ENCODE peak calls at places on chromosomes 11 and 22, in seven cellular contexts. Q, J, U, H, W, I and G are unnamed samples.
A peak's percentile ranks its signal among the peaks of the same experiment; 100 is the strongest.

GRCh38 chr11:61281581-61282250 is 13.4 kb downstream of the VWCE start:
- DNase-seq in H (peak; percentile 92), W (no peak), U (no peak), Q (peak; percentile 65), J (no peak), I (peak; percentile 15), G (no peak)

GRCh38 chr11:14232652-14233051 is 126.3 kb downstream of the RRAS2 start:
- DNase-seq in Q (peak; percentile 41), W (no peak), J (no peak), I (no peak), U (no peak), H (peak; percentile 36), G (no peak)

GRCh38 chr11:27858901-27859300 is 158.6 kb upstream of the BDNF start:
- DNase-seq in I (no peak), H (no peak), J (no peak), Q (no peak), U (no peak), W (no peak), G (no peak)

GRCh38 chr11:26537341-26537740 is 34.7 kb downstream of the MUC15 start:
- DNase-seq in H (no peak), Q (no peak), W (no peak), U (no peak), I (no peak), J (no peak), G (no peak)

GRCh38 chr22:44209343-44209742 is 28.6 kb downstream of the PARVG start:
- DNase-seq in J (no peak), W (no peak), U (no peak), I (no peak), H (no peak), Q (no peak), G (no peak)

GRCh38 chr11:109197656-109198055 is 224.3 kb upstream of the C11orf87 start:
- DNase-seq in U (no peak), J (no peak), W (no peak), I (no peak), Q (no peak), H (no peak), G (no peak)

GRCh38 chr11:74611369-74611861 is 19.0 kb downstream of the POLD3 start:
- DNase-seq in I (no peak), W (no peak), J (no peak), H (no peak), Q (peak; percentile 18), U (no peak), G (no peak)

GRCh38 chr11:98955551-98955950 is 65.2 kb upstream of the CNTN5 start:
- DNase-seq in Q (no peak), J (no peak), U (no peak), W (no peak), H (no peak), I (no peak), G (no peak)

GRCh38 chr22:20298110-20298802 is 21.6 kb downstream of the DGCR6L start:
- DNase-seq in Q (no peak), H (peak; percentile 82), U (no peak), W (no peak), J (no peak), I (no peak), G (no peak)

GRCh38 chr11:34449013-34449412 is 10.3 kb downstream of the CAT start:
- DNase-seq in Q (no peak), W (no peak), J (no peak), H (no peak), I (no peak), U (no peak), G (no peak)

GRCh38 chr11:64358907-64359711 is at the start of gene RPS6KA4:
- DNase-seq in U (peak; percentile 82), H (peak; percentile 94), W (peak; percentile 74), I (peak; percentile 14), J (no peak), Q (peak; percentile 71), G (no peak)

GRCh38 chr11:119218141-119218878 is 12.2 kb downstream of the CBL start:
- DNase-seq in W (no peak), H (no peak), Q (peak; percentile 68), I (no peak), U (no peak), J (no peak), G (no peak)

GRCh38 chr11:1234771-1235614 is 12.1 kb downstream of the MUC5B start:
- DNase-seq in W (peak; percentile 44), J (no peak), H (peak; percentile 78), I (no peak), U (no peak), Q (no peak), G (no peak)

GRCh38 chr11:86511086-86511551 is 136.4 kb downstream of the CCDC81 start:
- DNase-seq in H (no peak), W (no peak), Q (peak; percentile 25), I (no peak), J (peak; percentile 27), U (no peak), G (no peak)

GRCh38 chr22:26529345-26529744 is 17.1 kb upstream of the TFIP11 start:
- DNase-seq in Q (no peak), I (no peak), H (no peak), U (no peak), J (no peak), W (no peak), G (no peak)

GRCh38 chr11:82523141-82523540 is 210.5 kb downstream of the FAM181B start:
- DNase-seq in H (no peak), Q (no peak), W (no peak), U (peak; percentile 61), J (no peak), I (peak; percentile 15), G (no peak)

GRCh38 chr11:13220148-13220547 is 57.4 kb upstream of the BMAL1 start:
- DNase-seq in W (no peak), J (no peak), I (no peak), U (no peak), Q (no peak), H (no peak), G (no peak)

GRCh38 chr11:96141649-96142048 is 201.3 kb downstream of the MAML2 start:
- DNase-seq in W (no peak), H (no peak), J (no peak), Q (no peak), U (no peak), I (no peak), G (no peak)

GRCh38 chr22:41523464-41524221 is 20.6 kb downstream of the POLR3H start:
- DNase-seq in Q (no peak), W (no peak), U (no peak), I (no peak), J (no peak), H (no peak), G (no peak)

GRCh38 chr11:122556605-122557004 is 98.9 kb upstream of the UBASH3B start:
- DNase-seq in Q (no peak), I (no peak), H (peak; percentile 81), J (no peak), W (no peak), U (no peak), G (peak; percentile 6)

GRCh38 chr11:28701760-28702449 is 593.7 kb downstream of the METTL15 start:
- DNase-seq in U (no peak), H (no peak), I (no peak), Q (peak; percentile 71), W (no peak), J (no peak), G (no peak)

GRCh38 chr11:1307998-1308744 is 1.3 kb downstream of the TOLLIP start:
- DNase-seq in I (no peak), Q (no peak), U (no peak), J (no peak), W (no peak), H (no peak), G (no peak)

GRCh38 chr22:30889268-30889995 is 79.1 kb downstream of the MORC2 start:
- DNase-seq in H (no peak), U (no peak), W (no peak), I (no peak), Q (no peak), J (no peak), G (no peak)

DNA sequence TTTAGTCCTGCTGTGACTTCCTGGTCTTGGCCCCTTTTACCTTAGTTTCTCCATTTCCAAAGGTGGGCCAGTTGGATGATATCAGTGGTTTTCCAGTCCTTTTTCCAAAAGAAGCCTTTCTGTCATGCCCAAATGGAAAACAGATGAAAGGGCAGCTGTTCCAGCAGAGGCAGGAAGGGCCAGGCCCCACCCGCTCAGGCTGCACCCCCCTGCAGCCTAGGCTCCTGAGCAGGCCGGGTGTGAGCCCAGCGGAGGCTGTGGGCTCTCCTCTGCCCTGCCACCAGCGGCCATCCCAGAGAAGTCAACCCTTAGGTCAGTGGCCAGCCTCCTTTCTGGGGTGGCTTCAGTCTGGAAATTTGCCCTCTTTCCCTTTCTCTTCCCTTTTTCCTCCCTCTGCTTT is 32.7 kb upstream of the SUSD2 start:
- DNase-seq in U (no peak), W (no peak), J (no peak), I (no peak), Q (no peak), H (no peak), G (no peak)
- H3K27ac ChIP-seq in U (peak overlapping the region; percentile 59), W (peak overlapping the region; percentile 76), J (no peak overlapping the region), I (peak overlapping the region; percentile 65), Q (no peak overlapping the region), H (no peak overlapping the region), G (no peak overlapping the region)

GRCh38 chr22:32385681-32386080 is 26.4 kb downstream of the RTCB start:
- DNase-seq in H (no peak), Q (no peak), U (no peak), W (no peak), J (no peak), I (no peak), G (no peak)

GRCh38 chr22:32395107-32395506 is 16.9 kb downstream of the RTCB start:
- DNase-seq in U (no peak), Q (no peak), H (no peak), I (no peak), W (no peak), J (no peak), G (no peak)

DNA sequence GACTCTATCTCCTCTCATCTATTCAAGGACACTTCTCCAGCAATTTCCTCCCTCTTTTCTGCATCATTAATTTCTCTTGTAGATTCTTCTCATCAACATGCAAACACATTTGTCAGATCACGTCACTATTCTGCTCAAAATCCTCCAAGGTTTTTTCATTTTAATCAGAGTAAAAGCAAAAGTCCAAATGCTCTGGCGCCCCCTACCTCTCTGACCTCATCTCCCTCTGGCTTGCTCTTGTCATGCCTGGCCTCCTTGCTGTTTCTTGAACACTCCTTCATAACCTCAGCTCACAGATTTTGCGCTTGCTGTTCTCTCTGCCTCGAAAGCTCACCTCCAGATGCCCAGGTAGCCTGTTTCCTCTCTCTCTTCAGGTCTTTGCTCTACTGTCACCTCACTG is 22.4 kb downstream of the RTCB start:
- DNase-seq in I (no peak), W (no peak), H (no peak), U (no peak), J (no peak), Q (no peak), G (no peak)
- TF ChIP-seq CTCF in I (no peak), W (peak; percentile 37), H (no peak), U (peak; percentile 45), J (no peak), Q (peak; percentile 26), G (peak; percentile 12)

DNA sequence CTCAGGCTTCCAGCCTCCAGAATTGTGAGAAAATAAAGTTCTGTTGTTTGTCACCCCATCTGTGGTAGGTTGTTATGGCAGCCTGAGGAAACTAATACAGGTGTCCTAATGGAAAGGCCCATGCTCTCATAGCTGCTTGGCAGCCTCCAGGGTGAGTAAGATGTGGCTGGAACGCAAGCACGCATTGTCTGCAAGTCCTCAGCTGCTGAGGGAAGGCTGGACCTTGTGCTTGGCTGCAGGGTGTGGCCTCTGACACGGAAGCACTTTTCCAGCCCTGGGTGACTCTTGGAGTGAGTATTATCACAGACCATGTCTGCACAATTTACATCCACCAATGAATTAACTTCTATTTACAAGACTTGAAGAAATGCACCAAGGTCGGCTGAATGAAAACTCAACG is 44.4 kb upstream of the BARX2 start:
- DNase-seq in H (no peak), W (no peak), I (no peak), J (no peak), Q (no peak), U (no peak), G (no peak)
- H3K27ac ChIP-seq in H (no peak overlapping the region), W (no peak overlapping the region), I (no peak overlapping the region), J (no peak overlapping the region), Q (no peak overlapping the region), U (no peak overlapping the region), G (no peak overlapping the region)

GRCh38 chr11:11476971-11477645 is 124.1 kb upstream of the CSNK2A3 start:
- DNase-seq in U (no peak), Q (no peak), W (no peak), I (no peak), H (no peak), J (no peak), G (no peak)
- TF ChIP-seq CTCF in U (no peak), Q (no peak), W (no peak), I (no peak), H (no peak), J (no peak), G (no peak)